ENCODE peak calls at places on chromosomes 12 and 14, in five cellular contexts. A is A549, W is right lobe of liver, E is IMR-90, Z is upper lobe of left lung. S is an unnamed sample.

GRCh38 chr14:65824285-65824977 is 411.9 kb downstream of the FUT8 start:
- DNase-seq in A (peak), Z (peak), W (no peak), E (peak), S (peak)

GRCh38 chr12:107317751-107318553 is 224.6 kb upstream of the CRY1 start:
- DNase-seq in E (peak), Z (peak), W (peak), A (peak), S (peak)

GRCh38 chr14:88264116-88264515 is 59.0 kb downstream of the KCNK10 start:
- DNase-seq in A (no peak), W (no peak), E (no peak), Z (no peak), S (no peak)

GRCh38 chr12:2113501-2113912 is 60.7 kb downstream of the CACNA1C start:
- DNase-seq in W (no peak), Z (no peak), E (no peak), A (no peak), S (no peak)

GRCh38 chr12:45831590-45831989 is 102.1 kb downstream of the ARID2 start:
- DNase-seq in Z (no peak), W (no peak), E (no peak), A (no peak), S (no peak)

GRCh38 chr12:103924761-103925641 is 5.2 kb upstream of the HSP90B1 start:
- DNase-seq in A (no peak), W (no peak), Z (no peak), E (peak), S (no peak)

GRCh38 chr12:3897400-3897910 is 24.3 kb upstream of the PARP11 start:
- DNase-seq in A (no peak), Z (no peak), E (no peak), W (no peak), S (no peak)

GRCh38 chr12:126033746-126034145 is 968.5 kb downstream of the AACS start:
- DNase-seq in A (no peak), W (no peak), Z (no peak), E (no peak), S (no peak)

GRCh38 chr14:93984987-93985410 is 8.6 kb upstream of the ASB2 start:
- DNase-seq in W (no peak), Z (no peak), A (peak), E (peak), S (peak)

GRCh38 chr12:58509116-58509885 is 411.0 kb downstream of the LRIG3 start:
- DNase-seq in A (peak), W (no peak), Z (no peak), E (peak), S (no peak)

GRCh38 chr14:99055816-99056215 is 216.2 kb downstream of the BCL11B start:
- DNase-seq in Z (peak), E (no peak), W (no peak), A (no peak), S (no peak)

GRCh38 chr12:88391556-88391955 is 188.7 kb downstream of the KITLG start:
- DNase-seq in E (peak), Z (no peak), W (no peak), A (peak), S (no peak)

GRCh38 chr12:19654630-19655384 is 215.5 kb downstream of the AEBP2 start:
- DNase-seq in E (peak), Z (no peak), A (no peak), W (no peak), S (no peak)

GRCh38 chr14:102891556-102891955 is 30.9 kb upstream of the AMN start:
- DNase-seq in E (peak), W (no peak), Z (no peak), A (no peak), S (no peak)

GRCh38 chr12:22577667-22578066 is 33.3 kb upstream of the C2CD5 start:
- DNase-seq in A (no peak), Z (no peak), W (no peak), E (peak), S (no peak)

GRCh38 chr12:1138691-1139090 is 147.7 kb downstream of the ERC1 start:
- DNase-seq in A (no peak), E (no peak), Z (no peak), W (no peak), S (no peak)

GRCh38 chr12:74620932-74621331 is 83.3 kb downstream of the ATXN7L3B start:
- DNase-seq in Z (no peak), W (no peak), E (no peak), A (no peak), S (no peak)

GRCh38 chr14:53807580-53807979 is 149.0 kb downstream of the BMP4 start:
- DNase-seq in A (no peak), E (no peak), W (no peak), Z (no peak), S (no peak)

GRCh38 chr12:18753481-18754117 is 15.7 kb downstream of the CAPZA3 start:
- DNase-seq in E (peak), Z (peak), A (no peak), W (peak), S (no peak)

GRCh38 chr14:72924332-72924731 is 1.9 kb upstream of the DCAF4 start:
- DNase-seq in A (no peak), Z (peak), W (peak), E (no peak), S (no peak)

GRCh38 chr14:101706509-101707284 is 54.8 kb upstream of the PPP2R5C start:
- DNase-seq in Z (no peak), E (no peak), W (no peak), A (no peak), S (no peak)

GRCh38 chr14:33465952-33466700 is 484.7 kb downstream of the EGLN3 start:
- DNase-seq in Z (no peak), A (no peak), E (no peak), W (no peak), S (no peak)

GRCh38 chr14:56087824-56088571 is 30.2 kb upstream of the PELI2 start:
- DNase-seq in A (no peak), W (no peak), Z (peak), E (no peak), S (no peak)

GRCh38 chr14:92513204-92513965 is at the start of gene RIN3:
- DNase-seq in A (peak), Z (peak), E (peak), W (peak), S (peak)

GRCh38 chr12:68246350-68246749 is 7.1 kb downstream of the IL22 start:
- DNase-seq in A (no peak), Z (no peak), E (no peak), W (no peak), S (no peak)

GRCh38 chr14:93329965-93330608 is 2.7 kb downstream of the BTBD7 start:
- DNase-seq in Z (no peak), W (no peak), E (no peak), A (no peak), S (no peak)

GRCh38 chr14:104572668-104573067 is 6.9 kb upstream of the C14orf180 start:
- DNase-seq in W (no peak), A (no peak), E (no peak), Z (no peak), S (no peak)

GRCh38 chr12:40226652-40227051 is 1.9 kb downstream of the LRRK2 start:
- DNase-seq in Z (peak), A (peak), W (no peak), E (peak), S (peak)

GRCh38 chr12:8605057-8605456 is 7.6 kb downstream of the AICDA start:
- DNase-seq in Z (no peak), A (no peak), W (no peak), E (no peak), S (peak)

GRCh38 chr12:61536525-61536924 is 723.7 kb upstream of the USP15 start:
- DNase-seq in E (no peak), Z (no peak), A (no peak), W (no peak), S (no peak)

GRCh38 chr12:63862187-63863107 is 17.9 kb downstream of the SRGAP1 start:
- DNase-seq in Z (no peak), A (peak), E (no peak), W (peak), S (peak)

GRCh38 chr12:12719496-12719895 is 2.3 kb downstream of the CDKN1B start:
- DNase-seq in E (no peak), Z (peak), A (no peak), W (no peak), S (no peak)

GRCh38 chr14:105343194-105343593 is 28.6 kb downstream of the PACS2 start:
- DNase-seq in Z (no peak), A (no peak), E (peak), W (no peak), S (no peak)

GRCh38 chr12:116934908-116935698 is 24.4 kb downstream of the FBXW8 start:
- DNase-seq in A (no peak), E (no peak), Z (peak), W (no peak), S (no peak)

GRCh38 chr14:89477391-89477790 is 60.4 kb upstream of the FOXN3 start:
- DNase-seq in Z (no peak), E (no peak), W (no peak), A (no peak), S (peak)

GRCh38 chr12:56160160-56160763 is 2.1 kb downstream of the MYL6 start:
- DNase-seq in E (peak), Z (peak), W (no peak), A (no peak), S (no peak)

GRCh38 chr14:69284170-69284569 is 24.2 kb downstream of the GALNT16 start:
- DNase-seq in E (no peak), Z (no peak), A (no peak), W (no peak), S (no peak)

GRCh38 chr14:69282448-69282847 is 22.5 kb downstream of the GALNT16 start:
- DNase-seq in W (no peak), E (no peak), A (no peak), Z (no peak), S (no peak)

GRCh38 chr14:69281450-69282169 is 21.7 kb downstream of the GALNT16 start:
- DNase-seq in E (peak), W (no peak), Z (peak), A (no peak), S (no peak)

GRCh38 chr14:69285661-69286255 is 25.8 kb downstream of the GALNT16 start:
- DNase-seq in W (peak), E (no peak), Z (no peak), A (no peak), S (no peak)

DNA sequence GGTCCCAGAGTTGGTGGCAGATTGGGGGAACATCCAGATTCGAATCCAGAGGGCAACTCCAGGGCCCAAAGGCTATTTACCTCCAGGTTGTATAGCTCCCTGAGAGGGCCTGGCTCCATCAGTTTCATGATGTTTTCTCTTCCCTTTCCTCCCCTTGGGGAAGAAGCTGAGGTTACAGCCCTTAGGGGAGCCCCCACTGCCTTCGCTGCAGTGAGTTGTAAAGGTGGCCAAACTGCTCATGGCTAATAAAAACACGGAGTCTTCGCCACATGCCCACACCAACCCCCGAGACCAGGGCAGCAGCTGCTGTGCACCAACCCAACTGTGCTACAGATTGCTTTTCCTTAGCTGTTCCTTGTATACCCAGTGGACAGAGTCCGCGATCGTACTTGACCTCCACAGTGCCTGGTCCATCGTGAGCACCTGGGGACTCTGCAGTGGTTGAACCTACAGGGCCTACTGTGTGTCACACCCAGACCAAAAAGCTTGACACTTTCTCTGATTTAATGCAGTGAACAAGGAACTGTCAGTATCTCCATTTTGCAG is 20.9 kb downstream of the GALNT16 start:
- DNase-seq in E (no peak), W (no peak), Z (peak), A (no peak), S (no peak)
- H3K27ac ChIP-seq in E (no peak), W (no peak), Z (no peak), A (no peak), S (no peak)

GRCh38 chr14:22089940-22090339 is 416.3 kb upstream of the OR4E1 start:
- DNase-seq in A (no peak), Z (no peak), E (no peak), W (no peak), S (no peak)
- TF ChIP-seq CTCF in A (no peak), Z (no peak), E (no peak), W (no peak), S (no peak)

GRCh38 chr12:122206111-122206881 is 2.8 kb downstream of the B3GNT4 start:
- DNase-seq in A (no peak), E (no peak), W (no peak), Z (no peak), S (no peak)
- TF ChIP-seq POLR2A in A (no peak), E (no peak), W (no peak), Z (no peak), S (no peak)

GRCh38 chr12:47311514-47311913 is 231.8 kb upstream of the AMIGO2 start:
- DNase-seq in E (no peak), Z (no peak), A (no peak), W (no peak), S (no peak)

GRCh38 chr12:47312794-47313426 is 233.2 kb upstream of the AMIGO2 start:
- DNase-seq in E (no peak), W (no peak), A (no peak), Z (no peak), S (no peak)

GRCh38 chr12:47312147-47312546 is 232.4 kb upstream of the AMIGO2 start:
- DNase-seq in W (no peak), A (no peak), Z (no peak), E (no peak), S (no peak)

GRCh38 chr12:47308672-47309071 is 228.9 kb upstream of the AMIGO2 start:
- DNase-seq in W (no peak), A (no peak), E (no peak), Z (no peak), S (no peak)

GRCh38 chr12:47311011-47311410 is 231.3 kb upstream of the AMIGO2 start:
- DNase-seq in W (no peak), A (no peak), Z (no peak), E (no peak), S (no peak)
- H3K27ac ChIP-seq in W (peak), A (no peak), Z (no peak), E (no peak), S (no peak)

GRCh38 chr14:22472466-22472865 is 116.6 kb downstream of the DAD1 start:
- DNase-seq in A (no peak), E (no peak), Z (no peak), W (no peak), S (no peak)

GRCh38 chr14:22471545-22472121 is 117.4 kb downstream of the DAD1 start:
- DNase-seq in E (peak), A (peak), Z (peak), W (peak), S (peak)

GRCh38 chr14:22475381-22475780 is 113.6 kb downstream of the DAD1 start:
- DNase-seq in A (no peak), E (no peak), Z (no peak), W (no peak), S (no peak)

GRCh38 chr14:22474730-22475351 is 114.2 kb downstream of the DAD1 start:
- DNase-seq in A (no peak), Z (no peak), E (peak), W (no peak), S (no peak)

DNA sequence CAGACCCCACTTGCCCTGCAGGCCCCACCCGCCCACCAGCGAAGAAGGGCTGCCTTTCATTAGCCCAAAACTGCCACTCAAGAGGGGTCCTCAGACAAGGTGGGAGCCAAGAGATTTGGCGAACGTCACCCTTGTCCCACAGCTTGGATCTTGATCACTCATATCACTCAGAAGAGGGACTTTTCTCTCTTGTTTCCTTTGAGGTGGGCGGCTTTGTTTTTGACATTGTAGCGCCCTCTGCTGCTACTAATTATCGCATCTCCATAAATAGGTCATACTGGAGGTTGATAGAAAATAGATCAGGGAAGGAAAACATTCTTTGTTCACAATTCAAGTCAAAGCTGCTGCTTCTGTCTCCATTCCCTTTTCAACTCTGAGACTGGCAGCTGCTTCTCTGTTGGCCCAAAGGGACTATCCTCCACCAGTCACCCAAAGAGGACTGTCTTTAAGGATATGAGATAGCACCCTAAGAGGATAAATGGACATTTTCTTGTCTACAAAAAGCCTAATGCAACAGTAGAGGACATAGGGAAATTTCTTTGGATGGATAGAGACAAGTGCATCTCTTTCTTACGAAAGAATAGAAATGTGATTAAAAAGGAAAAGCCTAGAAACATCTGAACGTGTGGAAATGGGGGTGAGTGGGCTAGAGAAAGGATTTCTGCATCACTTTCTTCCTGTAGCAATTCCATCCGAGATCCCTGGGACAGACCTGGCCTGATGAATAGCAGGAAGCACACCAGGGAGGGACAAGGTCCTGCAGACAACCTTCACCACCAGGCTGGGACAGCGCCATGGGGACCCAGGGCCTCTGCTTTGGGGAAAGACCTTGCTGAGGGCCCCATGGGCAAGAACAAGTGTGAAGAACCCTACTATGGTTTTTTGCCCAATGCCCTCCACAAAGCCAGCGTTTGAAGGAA is 115.8 kb downstream of the DAD1 start:
- DNase-seq in Z (peak), A (peak), E (peak), W (no peak), S (peak)
- TF ChIP-seq CTCF in Z (peak), A (peak), E (peak), W (peak), S (peak)

DNA sequence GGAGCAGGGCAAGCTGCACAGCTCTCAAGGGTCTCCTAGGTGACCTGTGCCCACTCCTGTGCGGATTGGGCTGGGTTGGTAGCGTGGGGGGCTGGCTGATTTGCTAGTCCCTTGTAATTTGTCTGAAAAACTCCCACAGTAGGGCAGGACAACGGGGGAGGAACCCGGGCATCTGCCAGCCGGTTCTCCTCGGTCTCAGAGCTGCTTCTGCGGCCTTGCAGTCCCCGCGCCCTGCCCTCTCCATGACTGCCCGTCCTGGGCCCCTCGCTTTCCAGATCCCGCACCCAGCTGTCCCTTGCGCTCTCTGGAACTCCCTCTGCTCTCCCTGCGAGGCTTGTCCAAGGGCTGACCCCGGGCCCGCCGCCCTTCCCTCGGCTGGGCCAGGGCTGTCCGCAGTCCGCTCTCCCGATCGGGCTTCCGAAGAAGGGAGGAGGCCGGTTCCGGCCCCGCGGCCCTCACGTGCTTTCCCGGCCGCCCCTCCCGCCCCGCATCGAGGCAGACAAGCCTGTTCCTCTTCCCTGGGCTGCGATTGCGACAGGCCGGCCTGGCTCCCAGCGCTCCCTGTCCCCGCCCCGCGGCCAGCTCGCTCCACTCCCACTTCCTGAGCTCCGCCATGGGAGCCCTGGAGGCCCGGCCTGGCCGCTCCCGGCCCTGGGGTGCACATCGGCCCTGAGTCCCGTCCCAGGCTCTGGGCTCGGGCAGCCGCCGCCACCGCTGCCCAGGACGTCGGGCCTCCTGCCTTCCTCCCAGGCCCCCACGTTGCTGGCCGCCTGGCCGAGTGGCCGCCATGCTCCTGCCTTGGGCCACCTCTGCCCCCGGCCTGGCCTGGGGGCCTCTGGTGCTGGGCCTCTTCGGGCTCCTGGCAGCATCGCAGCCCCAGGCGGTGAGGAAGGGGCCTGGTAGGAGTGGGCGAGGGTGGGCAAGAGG is at the start of gene LTBR:
- DNase-seq in A (peak), E (peak), W (peak), Z (peak), S (peak)
- TF ChIP-seq POLR2A in A (peak), E (peak), W (peak), Z (peak), S (no peak)

DNA sequence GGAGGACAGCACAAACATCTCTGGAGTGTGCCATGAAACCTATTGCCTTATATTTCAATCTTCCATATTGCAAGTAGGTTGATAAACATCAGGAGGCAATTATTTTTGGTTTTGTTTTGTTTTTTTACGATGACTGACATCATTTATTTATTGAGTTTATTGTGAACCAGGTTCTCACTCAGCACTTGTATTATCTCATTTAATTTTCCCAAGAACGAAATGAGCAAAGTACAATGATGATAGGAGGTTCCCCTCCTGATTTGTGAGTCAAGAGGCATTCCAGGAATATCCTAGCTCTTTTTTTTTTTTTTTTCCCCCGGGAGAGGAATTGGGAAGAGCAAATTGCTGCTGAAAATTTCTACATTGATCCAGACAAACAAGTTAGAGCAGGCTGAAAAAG is 4.7 kb downstream of the SOCS2 start:
- DNase-seq in Z (no peak), W (no peak), E (no peak), A (no peak), S (no peak)
- H3K27ac ChIP-seq in Z (no peak), W (no peak), E (no peak), A (no peak), S (peak)

GRCh38 chr12:53299454-53300180 is at the start of gene MYG1:
- DNase-seq in E (peak), W (peak), A (peak), Z (peak), S (peak)
- TF ChIP-seq CTCF in E (peak), W (no peak), A (no peak), Z (peak), S (no peak)